ENCODE peak calls at places on chromosomes 5 and 9, in ten cellular contexts. One of them, this sample, is unnamed.

GRCh38 chr5:90866333-90866732 is 307.7 kb downstream of the ADGRV1 start:
- DNase-seq in WTC11: no peak
- DNase-seq in mucosa of gallbladder: no peak
- DNase-seq in AG04450: no peak
- DNase-seq in mesenteric fat pad: no peak
- DNase-seq in iPS DF 19.7: no peak
- DNase-seq in effector CD8-positive, alpha-beta T cell: no peak
- DNase-seq in mucosa of descending colon: no peak
- DNase-seq in fibroblast of the conjunctiva: no peak
- DNase-seq in DMS153: no peak
- DNase-seq in this sample: peak

GRCh38 chr9:127447416-127448111 is 3.6 kb downstream of the RPL12 start:
- DNase-seq in AG04450: no peak
- DNase-seq in WTC11: no peak
- DNase-seq in DMS153: no peak
- DNase-seq in effector CD8-positive, alpha-beta T cell: no peak
- DNase-seq in mucosa of descending colon: no peak
- DNase-seq in mesenteric fat pad: no peak
- DNase-seq in fibroblast of the conjunctiva: no peak
- DNase-seq in mucosa of gallbladder: no peak
- DNase-seq in iPS DF 19.7: no peak
- DNase-seq in this sample: no peak

GRCh38 chr5:131022811-131023210 is 142.2 kb downstream of the HINT1 start:
- DNase-seq in mesenteric fat pad: no peak
- DNase-seq in effector CD8-positive, alpha-beta T cell: no peak
- DNase-seq in iPS DF 19.7: no peak
- DNase-seq in WTC11: no peak
- DNase-seq in fibroblast of the conjunctiva: no peak
- DNase-seq in mucosa of descending colon: no peak
- DNase-seq in AG04450: no peak
- DNase-seq in DMS153: no peak
- DNase-seq in mucosa of gallbladder: no peak
- DNase-seq in this sample: no peak

GRCh38 chr5:167916261-167916660 is 375.2 kb upstream of the WWC1 start:
- DNase-seq in DMS153: no peak
- DNase-seq in iPS DF 19.7: no peak
- DNase-seq in WTC11: no peak
- DNase-seq in fibroblast of the conjunctiva: no peak
- DNase-seq in mesenteric fat pad: no peak
- DNase-seq in AG04450: no peak
- DNase-seq in effector CD8-positive, alpha-beta T cell: no peak
- DNase-seq in mucosa of descending colon: no peak
- DNase-seq in mucosa of gallbladder: no peak
- DNase-seq in this sample: no peak

GRCh38 chr5:176466245-176466871 is 18.2 kb downstream of the FAF2 start:
- DNase-seq in fibroblast of the conjunctiva: peak
- DNase-seq in WTC11: no peak
- DNase-seq in AG04450: peak
- DNase-seq in mucosa of descending colon: no peak
- DNase-seq in DMS153: no peak
- DNase-seq in mucosa of gallbladder: no peak
- DNase-seq in effector CD8-positive, alpha-beta T cell: no peak
- DNase-seq in iPS DF 19.7: no peak
- DNase-seq in mesenteric fat pad: no peak
- DNase-seq in this sample: no peak

GRCh38 chr9:22065431-22065830 is 56.3 kb upstream of the CDKN2B start:
- DNase-seq in iPS DF 19.7: no peak
- DNase-seq in effector CD8-positive, alpha-beta T cell: no peak
- DNase-seq in mucosa of descending colon: no peak
- DNase-seq in fibroblast of the conjunctiva: no peak
- DNase-seq in AG04450: no peak
- DNase-seq in DMS153: no peak
- DNase-seq in WTC11: no peak
- DNase-seq in mesenteric fat pad: no peak
- DNase-seq in mucosa of gallbladder: no peak
- DNase-seq in this sample: no peak

GRCh38 chr5:31664566-31664965 is 25.6 kb downstream of the PDZD2 start:
- DNase-seq in mucosa of descending colon: no peak
- DNase-seq in AG04450: no peak
- DNase-seq in fibroblast of the conjunctiva: no peak
- DNase-seq in DMS153: no peak
- DNase-seq in effector CD8-positive, alpha-beta T cell: no peak
- DNase-seq in mesenteric fat pad: no peak
- DNase-seq in WTC11: peak
- DNase-seq in iPS DF 19.7: peak
- DNase-seq in mucosa of gallbladder: no peak
- DNase-seq in this sample: no peak

GRCh38 chr5:131994090-131994489 is 17.4 kb downstream of the ACSL6 start:
- DNase-seq in DMS153: no peak
- DNase-seq in iPS DF 19.7: no peak
- DNase-seq in mucosa of gallbladder: no peak
- DNase-seq in mucosa of descending colon: no peak
- DNase-seq in mesenteric fat pad: no peak
- DNase-seq in AG04450: no peak
- DNase-seq in fibroblast of the conjunctiva: no peak
- DNase-seq in effector CD8-positive, alpha-beta T cell: no peak
- DNase-seq in WTC11: no peak
- DNase-seq in this sample: no peak

GRCh38 chr9:2745560-2746380 is 28.5 kb downstream of the KCNV2 start:
- DNase-seq in iPS DF 19.7: no peak
- DNase-seq in mucosa of gallbladder: no peak
- DNase-seq in mucosa of descending colon: no peak
- DNase-seq in effector CD8-positive, alpha-beta T cell: no peak
- DNase-seq in WTC11: no peak
- DNase-seq in AG04450: no peak
- DNase-seq in fibroblast of the conjunctiva: no peak
- DNase-seq in DMS153: no peak
- DNase-seq in mesenteric fat pad: no peak
- DNase-seq in this sample: no peak

GRCh38 chr5:14148890-14149671 is 5.9 kb downstream of the TRIO start:
- DNase-seq in fibroblast of the conjunctiva: no peak
- DNase-seq in mucosa of descending colon: no peak
- DNase-seq in AG04450: no peak
- DNase-seq in WTC11: no peak
- DNase-seq in effector CD8-positive, alpha-beta T cell: no peak
- DNase-seq in mesenteric fat pad: no peak
- DNase-seq in DMS153: no peak
- DNase-seq in iPS DF 19.7: no peak
- DNase-seq in mucosa of gallbladder: no peak
- DNase-seq in this sample: no peak